ENCODE peak calls at places on chromosome 4, in eight cellular contexts. Q is astrocyte, K is endothelial cell of umbilical vein, P is dorsolateral prefrontal cortex, J is transverse colon, T is cardiac muscle cell, U is breast epithelium, V is BJ. L is an unnamed sample.
A peak's percentile ranks its signal among the peaks of the same experiment; 100 is the strongest.

GRCh38 chr4:90187148-90187884 is 60.1 kb downstream of the CCSER1 start:
- DNase-seq in V (no peak), J (no peak), Q (no peak), P (no peak), K (no peak), T (no peak), U (no peak), L (no peak)

GRCh38 chr4:15963001-15963451 is at the start of gene FGFBP2:
- DNase-seq in J (peak; percentile 59), V (no peak), Q (peak; percentile 31), T (peak; percentile 66), P (no peak), U (no peak), K (peak; percentile 34), L (peak; percentile 78)

GRCh38 chr4:92447265-92447905 is 143.6 kb downstream of the GRID2 start:
- DNase-seq in K (no peak), U (no peak), P (no peak), T (peak; percentile 40), Q (no peak), J (no peak), V (no peak), L (no peak)

GRCh38 chr4:115323106-115323684 is 209.8 kb upstream of the NDST4 start:
- DNase-seq in V (peak; percentile 35), P (no peak), T (no peak), Q (peak; percentile 7), J (no peak), U (no peak), K (no peak), L (no peak)

GRCh38 chr4:70706516-70706915 is 15.2 kb upstream of the RUFY3 start:
- DNase-seq in T (peak; percentile 7), P (no peak), K (peak; percentile 36), Q (peak; percentile 17), U (no peak), J (no peak), V (no peak), L (no peak)

GRCh38 chr4:566035-566434 is 10.1 kb downstream of the TMEM271 start:
- DNase-seq in Q (no peak), J (no peak), U (no peak), V (no peak), T (no peak), K (no peak), P (no peak), L (no peak)

GRCh38 chr4:157231525-157231924 is 11.0 kb downstream of the GRIA2 start:
- DNase-seq in U (no peak), K (no peak), P (no peak), T (no peak), Q (no peak), J (no peak), V (no peak), L (no peak)

GRCh38 chr4:163663454-163664225 is 169.2 kb downstream of the TMA16 start:
- DNase-seq in V (no peak), Q (no peak), U (no peak), J (no peak), P (no peak), K (no peak), T (no peak), L (no peak)

GRCh38 chr4:106529348-106530033 is 160.9 kb upstream of the GIMD1 start:
- DNase-seq in T (peak; percentile 9), U (no peak), K (peak; percentile 72), Q (peak; percentile 66), V (no peak), J (no peak), P (no peak), L (no peak)

GRCh38 chr4:78171482-78171881 is 114.4 kb downstream of the FRAS1 start:
- DNase-seq in V (no peak), J (no peak), K (no peak), Q (no peak), P (peak; percentile 31), T (no peak), U (no peak), L (no peak)

GRCh38 chr4:10958226-10958856 is 273.8 kb upstream of the CLNK start:
- DNase-seq in V (no peak), P (no peak), K (no peak), Q (no peak), J (no peak), T (no peak), U (no peak), L (peak; percentile 11)

GRCh38 chr4:101145081-101145480 is 202.2 kb downstream of the PPP3CA start:
- DNase-seq in V (no peak), K (no peak), P (no peak), U (no peak), Q (no peak), J (no peak), T (no peak), L (no peak)

GRCh38 chr4:14767142-14767541 is 235.1 kb upstream of the CPEB2 start:
- DNase-seq in J (no peak), Q (no peak), U (no peak), V (no peak), K (no peak), P (no peak), T (no peak), L (no peak)

GRCh38 chr4:79445371-79445781 is 37.3 kb upstream of the GK2 start:
- DNase-seq in P (no peak), Q (no peak), U (no peak), J (no peak), V (no peak), T (no peak), K (no peak), L (no peak)

GRCh38 chr4:40321671-40322131 is 13.4 kb upstream of the CHRNA9 start:
- DNase-seq in P (no peak), J (no peak), T (peak; percentile 53), K (peak; percentile 39), Q (peak; percentile 84), U (no peak), V (peak; percentile 77), L (no peak)

GRCh38 chr4:41709844-41710481 is 38.6 kb downstream of the PHOX2B start:
- DNase-seq in P (no peak), T (peak; percentile 9), V (peak; percentile 53), J (no peak), Q (peak; percentile 90), K (no peak), U (no peak), L (no peak)

GRCh38 chr4:159229164-159229563 is 126.3 kb downstream of the RAPGEF2 start:
- DNase-seq in P (no peak), U (no peak), T (peak; percentile 70), Q (peak; percentile 92), J (no peak), V (peak; percentile 35), K (peak; percentile 51), L (no peak)

GRCh38 chr4:185257694-185258093 is 48.3 kb downstream of the SNX25 start:
- DNase-seq in U (no peak), T (no peak), Q (no peak), V (no peak), P (no peak), J (no peak), K (no peak), L (no peak)

GRCh38 chr4:185261971-185262370 is 52.6 kb downstream of the SNX25 start:
- DNase-seq in V (no peak), P (no peak), J (no peak), U (no peak), Q (no peak), K (no peak), T (no peak), L (no peak)

GRCh38 chr4:185259719-185260118 is 50.3 kb downstream of the SNX25 start:
- DNase-seq in K (no peak), U (no peak), V (no peak), P (no peak), Q (no peak), J (no peak), T (no peak), L (no peak)

GRCh38 chr4:185265942-185266341 is 56.5 kb downstream of the SNX25 start:
- DNase-seq in U (no peak), P (no peak), Q (peak; percentile 75), J (no peak), T (no peak), V (no peak), K (no peak), L (no peak)

GRCh38 chr4:185263419-185263818 is 54.0 kb downstream of the SNX25 start:
- DNase-seq in U (no peak), J (no peak), K (no peak), V (no peak), T (no peak), P (no peak), Q (no peak), L (no peak)
- H3K4me3 ChIP-seq in U (no peak overlapping the region), J (no peak overlapping the region), K (no peak overlapping the region), V (no peak overlapping the region), T (no peak overlapping the region), P (no peak overlapping the region), Q (no peak overlapping the region), L (no peak overlapping the region)

DNA sequence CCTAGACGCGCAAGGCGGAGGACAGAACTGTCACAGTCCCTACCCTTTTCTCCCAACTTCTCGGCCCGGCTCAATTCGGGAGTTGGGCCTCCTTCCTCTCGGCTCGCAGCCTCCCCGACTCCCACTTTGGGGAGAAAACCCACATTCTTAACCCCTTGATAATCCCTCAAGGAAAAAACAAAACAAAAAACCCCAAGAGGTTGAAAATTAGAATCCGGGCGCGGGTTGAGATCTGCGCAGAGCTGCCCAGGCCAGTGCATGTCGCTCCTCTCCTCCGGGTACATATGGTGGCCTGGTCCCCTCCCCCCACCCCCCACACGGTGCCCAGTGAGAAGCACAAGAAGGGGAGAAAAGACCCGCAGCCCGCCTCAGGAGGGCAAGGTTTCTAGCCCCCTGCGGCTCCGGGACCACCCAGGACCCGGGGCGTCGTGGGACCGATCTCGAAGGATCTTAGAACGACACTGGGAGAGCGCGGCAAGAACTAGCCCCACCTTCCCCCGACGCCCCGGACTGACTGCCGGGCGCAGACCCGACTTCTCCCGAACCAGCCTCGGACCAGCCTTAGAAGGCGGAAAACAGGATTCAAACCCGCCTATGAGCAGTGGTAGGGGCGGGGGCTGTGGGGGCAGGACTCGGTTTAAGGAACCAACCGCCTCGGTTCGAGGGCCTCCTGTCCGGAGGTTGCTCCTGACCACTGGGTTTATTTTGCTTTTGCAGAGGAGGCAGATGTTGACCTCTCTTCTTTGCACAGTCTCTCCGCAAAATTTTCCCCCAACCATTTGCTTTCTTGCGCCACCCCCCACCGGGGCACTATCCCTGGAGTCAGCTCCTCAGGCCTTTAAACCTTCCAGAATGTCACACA is 2.5 kb upstream of the PDGFRA start:
- DNase-seq in K (no peak), U (peak; percentile 38), V (no peak), P (no peak), Q (peak; percentile 60), T (peak; percentile 96), J (peak; percentile 50), L (peak; percentile 76)
- H3K27me3 ChIP-seq in K (peaks cover 58% of the 10 kb centered on the region), U (no peaks in the 10 kb centered on the region), V (no peaks in the 10 kb centered on the region), P (peaks cover 79% of the 10 kb centered on the region), Q (peaks cover 3% of the 10 kb centered on the region), T (no peaks in the 10 kb centered on the region), J (peaks cover 99% of the 10 kb centered on the region), L (peaks cover 92% of the 10 kb centered on the region)

GRCh38 chr4:55399581-55399980 is 3.8 kb downstream of the TMEM165 start:
- DNase-seq in P (no peak), V (no peak), J (no peak), Q (no peak), U (no peak), T (no peak), K (no peak), L (no peak)
- H3K4me3 ChIP-seq in P (peak overlapping the region; percentile 88), V (peak overlapping the region; percentile 53), J (no peak overlapping the region), Q (peak overlapping the region; percentile 90), U (peak overlapping the region; percentile 97), T (no peak overlapping the region), K (peak overlapping the region; percentile 98), L (no peak overlapping the region)

DNA sequence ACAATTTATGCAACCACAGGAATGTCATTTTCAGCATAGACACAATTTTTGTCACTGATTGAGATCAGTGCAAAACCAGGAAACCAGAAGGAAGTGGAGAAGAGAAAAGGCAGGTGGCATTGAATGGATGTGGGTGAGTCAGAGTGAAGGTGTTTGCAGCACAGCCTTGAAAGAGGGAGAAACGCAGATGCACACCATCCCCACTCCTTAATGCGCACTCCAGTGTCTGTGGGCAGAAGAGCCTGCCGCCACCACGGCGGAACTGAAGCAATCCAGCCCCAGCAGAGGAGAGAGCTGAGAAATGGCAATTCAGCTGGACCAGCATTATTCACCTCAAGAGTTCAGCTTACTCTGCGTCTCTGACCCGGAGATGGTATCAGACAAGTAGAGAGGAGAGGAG is 393.1 kb upstream of the FRG1 start:
- DNase-seq in J (no peak), V (no peak), K (no peak), T (no peak), P (no peak), Q (no peak), U (no peak), L (no peak)
- H3K27me3 ChIP-seq in J (no peaks in the 10 kb centered on the region), V (no peaks in the 10 kb centered on the region), K (no peaks in the 10 kb centered on the region), T (no peaks in the 10 kb centered on the region), P (no peaks in the 10 kb centered on the region), Q (no peaks in the 10 kb centered on the region), U (no peaks in the 10 kb centered on the region), L (no peaks in the 10 kb centered on the region)

L was measured in H7.